ENCODE peak calls at places on chromosomes 13 and 19, in ten cellular contexts. E is endothelial cell of umbilical vein, X is sigmoid colon, H is IMR-90, U is thoracic aorta, F is upper lobe of right lung, W is right lobe of liver, C is body of pancreas, R is fibroblast of lung, M is left ventricle myocardium inferior. V is an unnamed sample.

GRCh38 chr19:6459356-6460098 is at the start of gene SLC25A23:
- DNase-seq in E (peak; percentile 75), C (peak; percentile 78), X (peak; percentile 87), H (peak; percentile 64), M (peak; percentile 75), R (peak; percentile 73), W (peak; percentile 73), F (peak; percentile 89), U (no peak), V (peak; percentile 80)

GRCh38 chr13:79933389-79933788 is 407.5 kb downstream of the SPRY2 start:
- DNase-seq in E (peak; percentile 12), R (no peak), F (no peak), W (no peak), X (no peak), C (no peak), M (no peak), U (no peak), H (no peak), V (peak; percentile 17)

GRCh38 chr13:112873851-112874750 is 94.9 kb upstream of the MCF2L start:
- DNase-seq in E (peak; percentile 61), X (peak; percentile 86), W (peak; percentile 70), U (no peak), C (peak; percentile 87), H (peak; percentile 50), M (peak; percentile 80), F (peak; percentile 85), R (peak; percentile 64), V (peak; percentile 74)

GRCh38 chr13:27194895-27195764 is 23.5 kb upstream of the USP12 start:
- DNase-seq in F (no peak), R (peak; percentile 83), X (no peak), C (no peak), U (no peak), E (peak; percentile 97), W (no peak), H (peak; percentile 95), M (no peak), V (peak; percentile 95)

GRCh38 chr19:15237759-15238638 is 5.8 kb upstream of the EPHX3 start:
- DNase-seq in W (no peak), H (no peak), F (no peak), X (no peak), E (no peak), M (no peak), R (no peak), C (no peak), U (no peak), V (no peak)

GRCh38 chr13:96492758-96493157 is 402.9 kb downstream of the HS6ST3 start:
- DNase-seq in R (no peak), M (no peak), C (peak; percentile 71), U (no peak), X (no peak), W (peak; percentile 20), E (no peak), F (no peak), H (no peak), V (no peak)

GRCh38 chr19:750640-751423 is at the start of gene MISP:
- DNase-seq in X (no peak), C (peak; percentile 57), E (no peak), M (no peak), F (peak; percentile 85), U (no peak), R (no peak), H (no peak), W (no peak), V (peak; percentile 84)

GRCh38 chr19:18057557-18057956 is 29.2 kb downstream of the IL12RB1 start:
- DNase-seq in R (peak; percentile 28), C (peak; percentile 27), H (no peak), W (peak; percentile 81), X (peak; percentile 79), U (no peak), E (no peak), M (peak; percentile 45), F (no peak), V (no peak)

GRCh38 chr19:2077833-2078619 is 18.1 kb downstream of the MOB3A start:
- DNase-seq in F (no peak), U (no peak), E (no peak), M (no peak), R (no peak), H (no peak), C (no peak), W (no peak), X (no peak), V (no peak)

GRCh38 chr13:68232351-68233130 is 1002.4 kb upstream of the PCDH9 start:
- DNase-seq in W (no peak), R (peak; percentile 2), C (no peak), F (no peak), H (no peak), U (no peak), M (no peak), E (no peak), X (no peak), V (no peak)

GRCh38 chr19:1401138-1401888 is at the start of gene GAMT:
- DNase-seq in H (no peak), E (peak; percentile 48), C (peak; percentile 72), X (no peak), R (no peak), M (peak; percentile 55), U (no peak), W (peak; percentile 69), F (no peak), V (peak; percentile 43)

GRCh38 chr19:46350029-46350757 is 3.3 kb downstream of the PPP5C start:
- DNase-seq in M (no peak), F (no peak), X (no peak), W (no peak), H (no peak), E (no peak), C (no peak), R (no peak), U (no peak), V (no peak)

GRCh38 chr19:36051637-36052036 is 2.4 kb downstream of the THAP8 start:
- DNase-seq in C (no peak), R (no peak), H (no peak), X (no peak), U (no peak), F (no peak), E (no peak), M (no peak), W (no peak), V (no peak)

GRCh38 chr19:35030257-35031071 is at the start of gene SCN1B:
- DNase-seq in H (peak; percentile 55), R (peak; percentile 59), M (peak; percentile 65), E (peak; percentile 51), W (peak; percentile 78), C (peak; percentile 69), X (no peak), F (peak; percentile 84), U (no peak), V (peak; percentile 60)
- H3K27ac ChIP-seq in H (no peak within 1 kb of the TSS), R (no peak within 1 kb of the TSS), M (peak within 1 kb of the TSS; percentile 65), E (no peak within 1 kb of the TSS), W (no peak within 1 kb of the TSS), C (no peak within 1 kb of the TSS), X (peak within 1 kb of the TSS; percentile 62), F (no peak within 1 kb of the TSS), U (peak within 1 kb of the TSS; percentile 21), V (no peak within 1 kb of the TSS)

DNA sequence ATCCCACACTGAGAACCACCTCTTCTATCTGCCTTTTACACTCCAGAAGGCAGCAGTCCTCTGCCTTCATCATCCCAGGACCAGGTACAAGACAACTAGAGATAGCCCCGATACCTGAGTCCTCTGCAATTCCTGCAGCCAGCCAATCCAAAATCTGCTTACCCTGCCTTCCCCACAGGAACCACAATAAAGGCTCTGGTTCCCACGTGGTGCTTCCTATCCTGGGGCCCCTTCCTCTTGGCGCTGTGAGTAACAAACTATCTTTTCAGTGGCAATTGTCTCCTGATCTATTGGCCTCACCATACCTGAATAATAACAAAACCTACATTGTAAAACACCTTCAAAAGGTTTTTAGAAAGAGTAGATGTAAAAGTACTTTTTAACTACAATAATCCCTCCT is 63.1 kb downstream of the ZDHHC20 start:
- DNase-seq in W (no peak), E (no peak), U (no peak), C (no peak), F (no peak), H (no peak), M (no peak), X (no peak), R (no peak), V (no peak)
- H3K4me1 ChIP-seq in W (no peaks in the 10 kb centered on the region), E (peaks cover 13% of the 10 kb centered on the region), U (no peaks in the 10 kb centered on the region), C (no peaks in the 10 kb centered on the region), F (no peaks in the 10 kb centered on the region), H (no peaks in the 10 kb centered on the region), M (no peaks in the 10 kb centered on the region), X (no peaks in the 10 kb centered on the region), R (no peaks in the 10 kb centered on the region), V (peaks cover 11% of the 10 kb centered on the region)

GRCh38 chr19:33399081-33399744 is 25.7 kb downstream of the CEBPG start:
- DNase-seq in X (peak; percentile 56), E (no peak), F (peak; percentile 57), W (peak; percentile 21), R (no peak), C (peak; percentile 2), H (no peak), M (no peak), U (no peak), V (no peak)

GRCh38 chr19:33398361-33399060 is 25.0 kb downstream of the CEBPG start:
- DNase-seq in H (no peak), F (peak; percentile 49), U (no peak), M (no peak), E (no peak), C (no peak), R (no peak), W (peak; percentile 12), X (peak; percentile 37), V (no peak)

GRCh38 chr19:33396701-33397535 is 23.4 kb downstream of the CEBPG start:
- DNase-seq in R (no peak), E (peak; percentile 28), M (peak; percentile 24), U (no peak), H (no peak), F (peak; percentile 62), X (peak; percentile 64), W (peak; percentile 58), C (no peak), V (no peak)

GRCh38 chr19:33395561-33396550 is 22.3 kb downstream of the CEBPG start:
- DNase-seq in H (peak; percentile 41), R (peak; percentile 46), U (no peak), C (peak; percentile 58), X (peak; percentile 80), W (peak; percentile 27), F (peak; percentile 82), E (no peak), M (peak; percentile 59), V (no peak)

GRCh38 chr19:33397536-33398360 is 24.2 kb downstream of the CEBPG start:
- DNase-seq in U (no peak), M (no peak), E (no peak), X (peak; percentile 60), W (peak; percentile 21), C (peak; percentile 5), H (no peak), F (peak; percentile 54), R (no peak), V (no peak)
- H3K27ac ChIP-seq in U (no peak overlapping the region), M (peak overlapping the region; percentile 40), E (peak overlapping the region; percentile 6), X (no peak overlapping the region), W (peak overlapping the region; percentile 50), C (no peak overlapping the region), H (no peak overlapping the region), F (no peak overlapping the region), R (no peak overlapping the region), V (no peak overlapping the region)

DNA sequence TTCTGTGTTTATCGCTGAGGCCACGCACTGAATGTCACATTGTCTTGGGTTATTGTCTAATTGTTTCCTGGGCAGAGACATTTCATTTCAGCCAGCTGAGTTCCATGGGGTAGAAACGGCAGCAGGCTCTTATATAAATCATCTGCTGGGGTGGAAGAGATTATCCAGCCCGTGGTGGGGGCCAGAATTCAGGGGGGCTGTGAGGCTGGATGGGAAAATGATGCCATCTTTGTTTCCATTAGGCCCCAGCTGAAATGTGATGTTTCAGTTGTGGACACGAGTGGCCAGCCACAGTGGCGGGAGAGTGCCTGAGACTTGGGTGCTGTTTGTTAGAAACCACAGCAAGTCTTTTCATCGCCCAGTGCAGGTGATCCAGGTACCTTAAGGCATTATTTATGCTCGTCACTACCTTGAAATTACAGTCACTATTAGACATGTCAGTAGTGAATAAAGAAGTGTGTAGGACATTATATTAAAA is 82.6 kb upstream of the TM9SF2 start:
- DNase-seq in R (no peak), C (no peak), W (no peak), M (no peak), F (peak; percentile 20), H (no peak), U (no peak), E (no peak), X (no peak), V (no peak)
- H3K4me1 ChIP-seq in R (no peaks in the 10 kb centered on the region), C (peaks cover 6% of the 10 kb centered on the region), W (no peaks in the 10 kb centered on the region), M (no peaks in the 10 kb centered on the region), F (no peaks in the 10 kb centered on the region), H (no peaks in the 10 kb centered on the region), U (no peaks in the 10 kb centered on the region), E (no peaks in the 10 kb centered on the region), X (no peaks in the 10 kb centered on the region), V (no peaks in the 10 kb centered on the region)